ENCODE peak calls at places on chromosomes 11 and 22, in six cellular contexts. I, C, X, V, W and H are unnamed samples.
A peak's percentile ranks its signal among the peaks of the same experiment; 100 is the strongest.

GRCh38 chr11:114200785-114201184 is 95.4 kb upstream of the NNMT start:
- DNase-seq in I (no peak), C (no peak), X (no peak), V (no peak), W (no peak), H (no peak)

GRCh38 chr11:9206496-9206895 is 58.7 kb downstream of the DENND5A start:
- DNase-seq in I (no peak), C (no peak), X (no peak), V (no peak), W (no peak), H (no peak)

GRCh38 chr11:47550288-47551052 is 2.5 kb downstream of the CELF1 start:
- DNase-seq in I (no peak), C (no peak), X (no peak), V (no peak), W (no peak), H (peak; percentile 20)

GRCh38 chr11:65945430-65945911 is at the start of gene TSGA10IP:
- DNase-seq in I (no peak), C (no peak), X (no peak), V (no peak), W (no peak), H (no peak)

GRCh38 chr22:19271856-19272535 is 19.5 kb downstream of the CLTCL1 start:
- DNase-seq in I (peak; percentile 26), C (no peak), X (no peak), V (peak; percentile 89), W (no peak), H (no peak)

GRCh38 chr11:1939006-1939626 is 8.0 kb upstream of the MRPL23 start:
- DNase-seq in I (no peak), C (no peak), X (no peak), V (no peak), W (no peak), H (no peak)

GRCh38 chr11:110196241-110196754 is 100.1 kb downstream of the RDX start:
- DNase-seq in I (peak; percentile 56), C (no peak), X (peak; percentile 45), V (peak; percentile 25), W (no peak), H (no peak)

GRCh38 chr22:49666146-49666809 is 161.4 kb downstream of the BRD1 start:
- DNase-seq in I (no peak), C (no peak), X (no peak), V (no peak), W (no peak), H (no peak)

GRCh38 chr11:15941206-15941770 is 415.1 kb downstream of the SOX6 start:
- DNase-seq in I (no peak), C (no peak), X (peak; percentile 40), V (no peak), W (peak; percentile 96), H (peak; percentile 9)

GRCh38 chr22:30861131-30861530 is 107.4 kb downstream of the MORC2 start:
- DNase-seq in I (no peak), C (no peak), X (no peak), V (no peak), W (no peak), H (no peak)

GRCh38 chr11:1167751-1168231 is 10.0 kb downstream of the MUC5AC start:
- DNase-seq in I (no peak), C (no peak), X (no peak), V (no peak), W (no peak), H (no peak)

GRCh38 chr11:21144556-21144955 is 475.2 kb downstream of the NELL1 start:
- DNase-seq in I (no peak), C (no peak), X (no peak), V (no peak), W (no peak), H (no peak)

GRCh38 chr11:40255457-40255856 is 1204.0 kb downstream of the LRRC4C start:
- DNase-seq in I (no peak), C (no peak), X (no peak), V (no peak), W (no peak), H (no peak)

GRCh38 chr11:77959434-77959833 is 35.0 kb downstream of the INTS4 start:
- DNase-seq in I (no peak), C (no peak), X (peak; percentile 49), V (no peak), W (no peak), H (no peak)

GRCh38 chr11:14577835-14578529 is 57.8 kb upstream of the PSMA1 start:
- DNase-seq in I (no peak), C (no peak), X (no peak), V (no peak), W (no peak), H (no peak)

GRCh38 chr22:39147335-39148023 is 5.0 kb downstream of the CBX7 start:
- DNase-seq in I (no peak), C (no peak), X (no peak), V (no peak), W (no peak), H (no peak)

GRCh38 chr22:50508897-50509296 is 873 bp downstream of the NCAPH2 start:
- DNase-seq in I (no peak), C (no peak), X (no peak), V (no peak), W (no peak), H (no peak)

GRCh38 chr22:22384267-22384666 is 124.3 kb downstream of the ZNF280B start:
- DNase-seq in I (no peak), C (no peak), X (no peak), V (no peak), W (no peak), H (no peak)

GRCh38 chr11:107606122-107606521 is 15.2 kb downstream of the ELMOD1 start:
- DNase-seq in I (no peak), C (no peak), X (no peak), V (no peak), W (no peak), H (peak; percentile 16)
- TF ChIP-seq CTCF in I (no peak), C (peak; percentile 13), X (no peak), V (peak; percentile 12), W (no peak), H (peak; percentile 22)

GRCh38 chr11:70552167-70552435 is 153.8 kb downstream of the CTTN start:
- DNase-seq in I (no peak), C (no peak), X (no peak), V (no peak), W (no peak), H (no peak)
- TF ChIP-seq MAX in I (no peak), C (no peak), X (no peak), V (no peak), W (no peak), H (no peak)

DNA sequence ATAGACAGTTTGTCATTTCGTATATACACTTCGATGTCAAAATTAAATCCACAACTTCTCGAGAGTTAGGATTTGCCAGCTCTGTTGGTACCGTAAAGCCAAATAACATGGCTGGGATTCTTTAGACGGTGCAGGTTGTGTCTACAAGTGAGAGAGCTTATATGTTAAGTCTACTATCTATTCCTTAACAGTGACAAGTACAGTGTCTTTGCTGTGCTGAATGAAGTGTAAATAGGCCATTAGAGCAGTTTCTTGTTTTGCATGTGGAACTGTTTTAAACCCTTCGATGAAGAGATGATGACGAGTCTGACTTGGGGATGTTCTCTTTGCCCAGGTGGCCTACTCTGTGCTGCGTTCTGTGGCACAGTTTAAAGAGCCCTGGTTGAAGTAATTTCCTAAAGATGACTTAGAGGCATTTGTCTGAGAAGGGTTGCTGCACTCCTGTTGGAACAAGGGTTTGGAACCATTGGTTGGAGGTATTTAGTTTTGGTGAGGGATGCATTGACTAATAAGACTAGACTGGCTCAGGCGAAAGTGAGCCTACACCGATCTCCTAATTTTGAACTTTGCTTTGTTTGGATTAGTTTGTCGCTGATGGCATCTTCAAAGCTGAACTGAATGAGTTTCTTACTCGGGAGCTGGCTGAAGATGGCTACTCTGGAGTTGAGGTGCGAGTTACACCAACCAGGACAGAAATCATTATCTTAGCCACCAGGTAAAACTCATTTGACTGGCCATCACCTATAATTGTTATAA is 970 bp downstream of the RPS3 start:
- DNase-seq in I (no peak), C (no peak), X (peak; percentile 54), V (peak; percentile 49), W (no peak), H (peak; percentile 52)
- TF ChIP-seq MYC in I (no peak), C (no peak), X (no peak), V (no peak), W (no peak), H (no peak)

DNA sequence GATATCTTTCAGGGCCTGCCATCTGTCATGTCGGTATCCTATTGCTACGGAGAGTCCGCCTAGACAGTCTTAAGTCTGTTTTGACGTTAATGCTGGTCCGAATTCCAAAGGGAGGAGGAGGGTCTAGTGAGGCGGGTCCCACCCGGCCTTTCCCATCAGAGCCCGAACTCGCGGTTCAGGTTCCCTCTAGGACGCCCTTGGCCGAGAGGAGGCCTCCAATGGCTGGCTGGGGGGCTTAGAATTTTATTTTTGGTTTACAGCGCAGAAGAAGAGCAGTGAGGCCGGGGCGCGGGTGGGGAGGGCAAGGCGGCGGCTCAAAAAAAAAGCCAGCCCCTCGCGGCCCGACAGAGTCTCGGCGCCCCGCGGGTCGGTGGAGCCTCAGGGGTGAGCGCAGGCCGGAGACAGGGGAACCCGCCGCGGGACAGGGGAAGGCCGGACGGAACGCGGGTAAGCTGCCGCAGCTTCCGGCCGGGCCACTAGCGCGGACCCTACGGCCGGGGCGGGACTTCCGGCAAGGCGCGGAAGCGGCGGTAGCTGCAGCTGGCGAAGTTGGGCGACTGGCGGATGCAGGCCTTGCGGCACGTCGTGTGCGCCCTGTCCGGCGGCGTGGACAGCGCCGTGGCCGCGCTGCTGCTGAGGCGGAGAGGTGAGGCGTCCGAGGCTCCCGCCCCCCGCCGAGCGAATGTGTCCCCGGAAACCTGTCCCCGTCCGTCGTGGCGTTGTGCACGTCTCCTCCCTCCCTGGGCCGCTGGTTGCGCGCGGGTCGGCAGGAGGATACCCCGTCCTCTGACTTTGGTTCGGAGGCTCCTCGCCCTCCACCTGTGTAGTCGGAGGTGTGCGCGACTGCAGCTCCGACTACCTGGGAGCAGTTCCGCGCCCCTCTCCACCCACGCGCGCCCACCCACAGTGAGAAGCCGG is at the start of gene TRMU:
- DNase-seq in I (peak; percentile 85), C (peak; percentile 56), X (peak; percentile 84), V (peak; percentile 71), W (peak; percentile 87), H (peak; percentile 93)
- TF ChIP-seq CTCF in I (no peak), C (no peak), X (no peak), V (peak; percentile 28), W (no peak), H (no peak)

GRCh38 chr11:7591992-7592391 is 78.2 kb downstream of the PPFIBP2 start:
- DNase-seq in I (no peak), C (no peak), X (no peak), V (no peak), W (no peak), H (peak; percentile 64)

GRCh38 chr11:7591107-7591894 is 77.5 kb downstream of the PPFIBP2 start:
- DNase-seq in I (no peak), C (no peak), X (no peak), V (no peak), W (no peak), H (no peak)

GRCh38 chr11:7590529-7590928 is 76.7 kb downstream of the PPFIBP2 start:
- DNase-seq in I (no peak), C (no peak), X (no peak), V (no peak), W (no peak), H (no peak)

GRCh38 chr11:7593476-7593875 is 79.7 kb downstream of the PPFIBP2 start:
- DNase-seq in I (no peak), C (no peak), X (no peak), V (no peak), W (no peak), H (no peak)

GRCh38 chr11:7592706-7593105 is 78.9 kb downstream of the PPFIBP2 start:
- DNase-seq in I (no peak), C (no peak), X (no peak), V (no peak), W (no peak), H (peak; percentile 59)
- TF ChIP-seq MAX in I (no peak), C (no peak), X (no peak), V (no peak), W (no peak), H (peak; percentile 24)